ENCODE peak calls at places on chromosomes 11 and 22, in four cellular contexts. One of them, this sample, is unnamed.

GRCh38 chr11:127862406-127862805 is 725.0 kb downstream of the ETS1 start:
- DNase-seq in H9: no peak
- DNase-seq in cardiac fibroblast: no peak
- DNase-seq in left ventricle myocardium inferior: no peak
- DNase-seq in this sample: no peak

GRCh38 chr11:35990170-35990569 is 46.3 kb downstream of the LDLRAD3 start:
- DNase-seq in left ventricle myocardium inferior: no peak
- DNase-seq in H9: no peak
- DNase-seq in cardiac fibroblast: no peak
- DNase-seq in this sample: no peak

GRCh38 chr22:45893516-45893915 is 83.4 kb downstream of the WNT7B start:
- DNase-seq in H9: no peak
- DNase-seq in cardiac fibroblast: no peak
- DNase-seq in left ventricle myocardium inferior: peak; percentile 5
- DNase-seq in this sample: no peak

GRCh38 chr11:100878474-100878873 is 191.4 kb downstream of the ARHGAP42 start:
- DNase-seq in cardiac fibroblast: peak; percentile 85
- DNase-seq in H9: no peak
- DNase-seq in left ventricle myocardium inferior: no peak
- DNase-seq in this sample: no peak

GRCh38 chr22:50082197-50082715 is 3.0 kb downstream of the MLC1 start:
- DNase-seq in cardiac fibroblast: no peak
- DNase-seq in H9: no peak
- DNase-seq in left ventricle myocardium inferior: no peak
- DNase-seq in this sample: no peak

GRCh38 chr11:19868281-19868821 is 155.7 kb downstream of the NAV2 start:
- DNase-seq in cardiac fibroblast: peak; percentile 97
- DNase-seq in left ventricle myocardium inferior: peak; percentile 25
- DNase-seq in H9: no peak
- DNase-seq in this sample: no peak

GRCh38 chr11:76863196-76863777 is 2.6 kb downstream of the ACER3 start:
- DNase-seq in cardiac fibroblast: no peak
- DNase-seq in left ventricle myocardium inferior: no peak
- DNase-seq in H9: no peak
- DNase-seq in this sample: no peak

GRCh38 chr11:103633037-103633788 is 403.2 kb upstream of the DDI1 start:
- DNase-seq in cardiac fibroblast: peak; percentile 82
- DNase-seq in H9: no peak
- DNase-seq in left ventricle myocardium inferior: no peak
- DNase-seq in this sample: no peak

GRCh38 chr11:129202646-129203045 is 10.5 kb upstream of the ARHGAP32 start:
- DNase-seq in cardiac fibroblast: no peak
- DNase-seq in left ventricle myocardium inferior: no peak
- DNase-seq in H9: no peak
- DNase-seq in this sample: no peak

GRCh38 chr11:134617360-134617759 is 205.3 kb upstream of the B3GAT1 start:
- DNase-seq in H9: no peak
- DNase-seq in left ventricle myocardium inferior: no peak
- DNase-seq in cardiac fibroblast: no peak
- DNase-seq in this sample: no peak

GRCh38 chr22:27777128-27777527 is 24.4 kb downstream of the MN1 start:
- DNase-seq in H9: no peak
- DNase-seq in cardiac fibroblast: no peak
- DNase-seq in left ventricle myocardium inferior: no peak
- DNase-seq in this sample: no peak

GRCh38 chr11:116653206-116653605 is 119.6 kb downstream of the BUD13 start:
- DNase-seq in left ventricle myocardium inferior: no peak
- DNase-seq in H9: no peak
- DNase-seq in cardiac fibroblast: no peak
- DNase-seq in this sample: no peak

GRCh38 chr22:30928401-30928800 is 40.2 kb downstream of the MORC2 start:
- DNase-seq in cardiac fibroblast: no peak
- DNase-seq in left ventricle myocardium inferior: no peak
- DNase-seq in H9: peak; percentile 7
- DNase-seq in this sample: no peak

GRCh38 chr11:88179141-88179540 is 3.9 kb upstream of the RAB38 start:
- DNase-seq in cardiac fibroblast: no peak
- DNase-seq in H9: no peak
- DNase-seq in left ventricle myocardium inferior: no peak
- DNase-seq in this sample: no peak

GRCh38 chr11:67410369-67410831 is 5.1 kb upstream of the CARNS1 start:
- DNase-seq in left ventricle myocardium inferior: no peak
- DNase-seq in H9: no peak
- DNase-seq in cardiac fibroblast: no peak
- DNase-seq in this sample: no peak

GRCh38 chr11:133699071-133699470 is 146.2 kb downstream of the SPATA19 start:
- DNase-seq in cardiac fibroblast: no peak
- DNase-seq in H9: no peak
- DNase-seq in left ventricle myocardium inferior: no peak
- DNase-seq in this sample: no peak

GRCh38 chr11:93571612-93572011 is 28.4 kb upstream of the SMCO4 start:
- DNase-seq in cardiac fibroblast: no peak
- DNase-seq in left ventricle myocardium inferior: no peak
- DNase-seq in H9: no peak
- DNase-seq in this sample: no peak

GRCh38 chr11:93572171-93572570 is 29.0 kb upstream of the SMCO4 start:
- DNase-seq in left ventricle myocardium inferior: no peak
- DNase-seq in H9: no peak
- DNase-seq in cardiac fibroblast: no peak
- DNase-seq in this sample: no peak

GRCh38 chr11:93574821-93575220 is 31.6 kb upstream of the SMCO4 start:
- DNase-seq in H9: no peak
- DNase-seq in cardiac fibroblast: no peak
- DNase-seq in left ventricle myocardium inferior: no peak
- DNase-seq in this sample: no peak

GRCh38 chr11:93572621-93573020 is 29.4 kb upstream of the SMCO4 start:
- DNase-seq in H9: no peak
- DNase-seq in cardiac fibroblast: no peak
- DNase-seq in left ventricle myocardium inferior: no peak
- DNase-seq in this sample: no peak

GRCh38 chr11:93573184-93573583 is 30.0 kb upstream of the SMCO4 start:
- DNase-seq in cardiac fibroblast: no peak
- DNase-seq in left ventricle myocardium inferior: no peak
- DNase-seq in H9: no peak
- DNase-seq in this sample: no peak
- TF ChIP-seq CTCF in cardiac fibroblast: no peak
- TF ChIP-seq CTCF in left ventricle myocardium inferior: no peak
- TF ChIP-seq CTCF in H9: no peak
- TF ChIP-seq CTCF in this sample: no peak

DNA sequence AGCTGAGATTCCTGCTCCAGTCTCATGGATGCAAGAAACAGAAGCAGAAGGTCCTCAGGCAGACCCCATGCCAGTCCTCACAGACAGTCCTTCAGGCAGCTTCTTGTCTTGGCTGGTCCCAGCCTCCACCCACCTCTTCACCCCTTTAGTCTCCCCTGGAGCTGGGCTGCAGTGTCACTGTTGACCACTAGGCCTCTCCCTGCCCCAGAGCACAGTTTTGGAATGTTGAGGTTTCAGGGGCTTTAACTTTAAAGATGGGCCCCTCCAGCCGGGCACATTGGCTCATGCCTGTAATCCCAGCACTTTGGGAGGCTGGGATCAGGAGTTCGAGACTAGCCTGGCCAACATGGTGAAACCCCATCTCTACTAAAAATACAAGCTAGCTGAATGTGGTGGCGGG is 39.5 kb upstream of the GCAT start:
- DNase-seq in H9: no peak
- DNase-seq in cardiac fibroblast: no peak
- DNase-seq in left ventricle myocardium inferior: no peak
- DNase-seq in this sample: no peak
- TF ChIP-seq CTCF in H9: peak; percentile 65
- TF ChIP-seq CTCF in cardiac fibroblast: peak; percentile 42
- TF ChIP-seq CTCF in left ventricle myocardium inferior: peak; percentile 25
- TF ChIP-seq CTCF in this sample: no peak

DNA sequence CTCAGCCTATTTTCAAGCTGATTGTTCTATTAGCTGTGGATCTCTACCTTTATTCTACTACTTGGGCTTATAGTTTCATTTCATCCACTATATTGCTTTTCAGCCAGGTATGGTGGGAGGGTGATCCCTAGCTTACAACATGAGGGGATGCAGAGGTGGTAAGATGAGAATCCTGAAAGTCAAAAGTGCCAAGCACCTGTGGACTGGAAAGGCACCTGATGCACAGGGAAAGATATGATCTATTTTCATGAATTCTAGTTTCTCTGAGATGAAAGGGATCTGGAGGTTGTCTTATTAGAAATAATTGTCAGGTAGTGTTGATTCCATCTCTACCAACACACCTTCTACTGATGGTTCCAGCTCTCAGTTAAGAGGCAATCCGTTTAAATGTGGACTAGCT is 21.6 kb upstream of the IL18BP start:
- DNase-seq in cardiac fibroblast: no peak
- DNase-seq in H9: no peak
- DNase-seq in left ventricle myocardium inferior: no peak
- DNase-seq in this sample: no peak
- TF ChIP-seq CTCF in cardiac fibroblast: no peak
- TF ChIP-seq CTCF in H9: no peak
- TF ChIP-seq CTCF in left ventricle myocardium inferior: no peak
- TF ChIP-seq CTCF in this sample: no peak

GRCh38 chr11:68724293-68724692 is 27.0 kb downstream of the TESMIN start:
- DNase-seq in cardiac fibroblast: no peak
- DNase-seq in H9: no peak
- DNase-seq in left ventricle myocardium inferior: no peak
- DNase-seq in this sample: no peak

GRCh38 chr11:68722143-68722542 is 29.2 kb downstream of the TESMIN start:
- DNase-seq in left ventricle myocardium inferior: no peak
- DNase-seq in H9: no peak
- DNase-seq in cardiac fibroblast: no peak
- DNase-seq in this sample: no peak

DNA sequence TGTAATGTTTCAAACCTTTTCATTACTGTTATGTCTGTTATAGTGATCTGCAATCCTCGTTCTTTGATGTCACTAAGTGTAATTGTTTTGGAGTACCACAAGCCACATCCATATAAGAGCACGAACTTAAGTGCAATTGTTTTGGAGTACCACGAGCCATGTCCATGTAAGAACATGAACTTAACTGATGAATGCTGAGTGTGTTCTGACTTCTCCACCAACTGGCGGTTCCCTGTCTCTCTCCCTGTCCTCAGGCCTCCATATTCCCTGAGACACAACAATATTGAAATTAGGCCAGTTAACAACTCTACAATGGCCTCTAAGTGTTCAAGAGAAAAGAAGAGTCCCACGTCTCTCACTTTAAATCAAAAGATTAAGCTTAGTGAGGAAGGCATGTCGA is 23.5 kb downstream of the TESMIN start:
- DNase-seq in H9: no peak
- DNase-seq in left ventricle myocardium inferior: no peak
- DNase-seq in cardiac fibroblast: peak; percentile 57
- DNase-seq in this sample: no peak
- TF ChIP-seq CTCF in H9: no peak
- TF ChIP-seq CTCF in left ventricle myocardium inferior: peak; percentile 28
- TF ChIP-seq CTCF in cardiac fibroblast: no peak
- TF ChIP-seq CTCF in this sample: no peak

GRCh38 chr22:22547692-22548348 is 11.2 kb downstream of the PRAME start:
- DNase-seq in cardiac fibroblast: no peak
- DNase-seq in left ventricle myocardium inferior: no peak
- DNase-seq in H9: no peak
- DNase-seq in this sample: no peak
- TF ChIP-seq CTCF in cardiac fibroblast: no peak
- TF ChIP-seq CTCF in left ventricle myocardium inferior: no peak
- TF ChIP-seq CTCF in H9: no peak
- TF ChIP-seq CTCF in this sample: no peak

This sample was measured in activated B cell treated with CpG ODN at 0.5 μM for 24 hours.